ENCODE peak calls at places on chromosomes 6 and 20, in eight cellular contexts. C is choroid plexus epithelial cell; D is ELF-1; M is RKO; P is body of pancreas; E is stimulated activated CD4-positive, alpha-beta T cell treated with anti-CD3 and anti-CD28 coated beads, Interleukin-4, amount 100 ng/mL, for 1 hour; R is heart right ventricle; T is NCI-H460. U is an unnamed sample.

GRCh38 chr20:23320317-23320716 is 30.3 kb upstream of the NXT1 start:
- DNase-seq in C (peak), D (no peak), M (peak), P (no peak), E (no peak), R (no peak), T (peak), U (no peak)

GRCh38 chr6:98041921-98042320 is 758.9 kb upstream of the MMS22L start:
- DNase-seq in C (no peak), D (peak), M (no peak), P (no peak), E (no peak), R (no peak), T (no peak), U (no peak)

GRCh38 chr6:26216015-26216885 is 129.0 kb downstream of the HFE start:
- DNase-seq in C (peak), D (no peak), M (peak), P (peak), E (peak), R (peak), T (peak), U (peak)

GRCh38 chr6:145960918-145961604 is 3.1 kb downstream of the SHPRH start:
- DNase-seq in C (peak), D (no peak), M (no peak), P (no peak), E (no peak), R (peak), T (no peak), U (no peak)

GRCh38 chr6:142210606-142211005 is 63.5 kb downstream of the VTA1 start:
- DNase-seq in C (peak), D (no peak), M (no peak), P (no peak), E (no peak), R (no peak), T (no peak), U (no peak)

GRCh38 chr20:57908691-57909090 is 198.9 kb upstream of the PMEPA1 start:
- DNase-seq in C (no peak), D (no peak), M (no peak), P (no peak), E (no peak), R (no peak), T (no peak), U (no peak)

GRCh38 chr20:1414982-1415381 is 22.1 kb upstream of the FKBP1A start:
- DNase-seq in C (no peak), D (no peak), M (no peak), P (no peak), E (no peak), R (no peak), T (no peak), U (no peak)

GRCh38 chr20:57795977-57796560 is 86.3 kb upstream of the PMEPA1 start:
- DNase-seq in C (no peak), D (no peak), M (no peak), P (no peak), E (no peak), R (no peak), T (no peak), U (no peak)

GRCh38 chr6:43764767-43765166 is 5.2 kb upstream of the VEGFA start:
- DNase-seq in C (no peak), D (peak), M (no peak), P (no peak), E (no peak), R (no peak), T (no peak), U (no peak)

GRCh38 chr6:134065706-134066105 is 13.3 kb upstream of the SLC2A12 start:
- DNase-seq in C (peak), D (peak), M (peak), P (no peak), E (no peak), R (no peak), T (no peak), U (no peak)

GRCh38 chr6:43744931-43745727 is 24.9 kb upstream of the VEGFA start:
- DNase-seq in C (no peak), D (no peak), M (no peak), P (no peak), E (no peak), R (no peak), T (no peak), U (no peak)

GRCh38 chr6:33578588-33579011 is 1.5 kb downstream of the BAK1 start:
- DNase-seq in C (no peak), D (no peak), M (no peak), P (no peak), E (no peak), R (no peak), T (no peak), U (peak)

GRCh38 chr6:149217466-149217888 is 100.0 kb upstream of the TAB2 start:
- DNase-seq in C (no peak), D (no peak), M (peak), P (no peak), E (no peak), R (no peak), T (no peak), U (no peak)

GRCh38 chr6:22042713-22043112 is 254.1 kb downstream of the PRL start:
- DNase-seq in C (peak), D (no peak), M (no peak), P (peak), E (no peak), R (peak), T (no peak), U (no peak)

GRCh38 chr20:21517566-21518277 is 3.9 kb upstream of the NKX2-2 start:
- DNase-seq in C (no peak), D (peak), M (no peak), P (no peak), E (no peak), R (no peak), T (no peak), U (no peak)

GRCh38 chr6:17972074-17972966 is 15.1 kb downstream of the KIF13A start:
- DNase-seq in C (no peak), D (peak), M (no peak), P (no peak), E (no peak), R (no peak), T (no peak), U (no peak)

GRCh38 chr6:167399051-167399387 is 74.1 kb downstream of the TTLL2 start:
- DNase-seq in C (no peak), D (no peak), M (no peak), P (no peak), E (no peak), R (no peak), T (no peak), U (no peak)

GRCh38 chr6:42498473-42499128 is 46.9 kb upstream of the TRERF1 start:
- DNase-seq in C (no peak), D (peak), M (no peak), P (no peak), E (no peak), R (peak), T (no peak), U (no peak)

GRCh38 chr20:24647713-24648112 is 178.3 kb downstream of the SYNDIG1 start:
- DNase-seq in C (no peak), D (no peak), M (no peak), P (no peak), E (no peak), R (no peak), T (no peak), U (no peak)

GRCh38 chr6:133699986-133700385 is 188.9 kb upstream of the TCF21 start:
- DNase-seq in C (no peak), D (no peak), M (no peak), P (no peak), E (no peak), R (no peak), T (no peak), U (no peak)

GRCh38 chr6:88913471-88913870 is 49.9 kb downstream of the RNGTT start:
- DNase-seq in C (no peak), D (no peak), M (no peak), P (no peak), E (no peak), R (no peak), T (no peak), U (no peak)

GRCh38 chr6:146312606-146313005 is 231.0 kb upstream of the RAB32 start:
- DNase-seq in C (no peak), D (no peak), M (peak), P (no peak), E (no peak), R (no peak), T (no peak), U (no peak)

GRCh38 chr6:89122625-89123024 is 4.8 kb upstream of the SRSF12 start:
- DNase-seq in C (peak), D (no peak), M (peak), P (no peak), E (no peak), R (no peak), T (no peak), U (no peak)

GRCh38 chr20:54506643-54507042 is 31.2 kb downstream of the DOK5 start:
- DNase-seq in C (no peak), D (no peak), M (no peak), P (no peak), E (no peak), R (no peak), T (no peak), U (no peak)

GRCh38 chr6:68238097-68238597 is 396.9 kb upstream of the ADGRB3 start:
- DNase-seq in C (peak), D (no peak), M (peak), P (no peak), E (no peak), R (no peak), T (no peak), U (no peak)

GRCh38 chr6:88858455-88858854 is 105.0 kb downstream of the RNGTT start:
- DNase-seq in C (no peak), D (no peak), M (no peak), P (no peak), E (no peak), R (no peak), T (no peak), U (no peak)

U was measured in left colon.